ENCODE peak calls at places on chromosomes 1 and 21, in six cellular contexts. E is transverse colon, V is sigmoid colon, C is H1, K is HCT116, L is breast epithelium. P is an unnamed sample.
A peak's percentile ranks its signal among the peaks of the same experiment; 100 is the strongest.

GRCh38 chr1:85199667-85200366 is 999 bp downstream of the SYDE2 start:
- DNase-seq in E (no peak), V (no peak), C (no peak), K (no peak), L (no peak), P (no peak)

GRCh38 chr21:41786521-41786987 is 19.7 kb upstream of the RIPK4 start:
- DNase-seq in E (no peak), V (no peak), C (no peak), K (no peak), L (peak; percentile 84), P (no peak)

GRCh38 chr21:39363607-39364555 is 15.0 kb upstream of the HMGN1 start:
- DNase-seq in E (no peak), V (no peak), C (no peak), K (no peak), L (no peak), P (no peak)

GRCh38 chr1:109502368-109502851 is 7.1 kb downstream of the AMIGO1 start:
- DNase-seq in E (no peak), V (no peak), C (no peak), K (no peak), L (no peak), P (no peak)

GRCh38 chr1:109499661-109500536 is 6.0 kb downstream of the CYB561D1 start:
- DNase-seq in E (peak; percentile 83), V (no peak), C (peak; percentile 90), K (no peak), L (no peak), P (no peak)

GRCh38 chr1:155013632-155014031 is 11.0 kb downstream of the ZBTB7B start:
- DNase-seq in E (peak; percentile 26), V (no peak), C (no peak), K (no peak), L (no peak), P (no peak)

GRCh38 chr21:37642493-37642892 is 273.8 kb downstream of the KCNJ6 start:
- DNase-seq in E (no peak), V (no peak), C (no peak), K (peak; percentile 24), L (no peak), P (no peak)

GRCh38 chr1:36321119-36321951 is 2.1 kb downstream of the EVA1B start:
- DNase-seq in E (peak; percentile 68), V (peak; percentile 93), C (peak; percentile 91), K (peak; percentile 77), L (no peak), P (no peak)

GRCh38 chr1:77319036-77319705 is 37.4 kb downstream of the AK5 start:
- DNase-seq in E (no peak), V (no peak), C (no peak), K (no peak), L (no peak), P (no peak)

GRCh38 chr1:246001142-246001812 is 505.8 kb downstream of the SMYD3 start:
- DNase-seq in E (no peak), V (no peak), C (no peak), K (no peak), L (no peak), P (no peak)

GRCh38 chr1:169240449-169241242 is 127.0 kb downstream of the NME7 start:
- DNase-seq in E (no peak), V (no peak), C (no peak), K (no peak), L (no peak), P (peak; percentile 20)

GRCh38 chr1:82319526-82319925 is 518.8 kb downstream of the ADGRL2 start:
- DNase-seq in E (no peak), V (no peak), C (no peak), K (no peak), L (no peak), P (no peak)

GRCh38 chr1:51285055-51285454 is 45.3 kb downstream of the TTC39A start:
- DNase-seq in E (no peak), V (no peak), C (no peak), K (no peak), L (no peak), P (no peak)

GRCh38 chr1:213070399-213070798 is 19.4 kb downstream of the RPS6KC1 start:
- DNase-seq in E (no peak), V (no peak), C (no peak), K (no peak), L (no peak), P (no peak)

GRCh38 chr1:33872681-33873080 is 8.8 kb downstream of the HMGB4 start:
- DNase-seq in E (no peak), V (no peak), C (no peak), K (no peak), L (no peak), P (no peak)

GRCh38 chr1:210340311-210340710 is 11.6 kb downstream of the HHAT start:
- DNase-seq in E (no peak), V (no peak), C (no peak), K (no peak), L (no peak), P (no peak)

GRCh38 chr1:11967028-11967547 is 13.2 kb upstream of the MFN2 start:
- DNase-seq in E (peak; percentile 59), V (no peak), C (peak; percentile 64), K (peak; percentile 54), L (no peak), P (peak; percentile 63)

GRCh38 chr1:231962636-231963035 is 336.0 kb downstream of the DISC1 start:
- DNase-seq in E (no peak), V (no peak), C (no peak), K (no peak), L (no peak), P (no peak)

GRCh38 chr1:17826165-17826488 is 71.0 kb downstream of the ACTL8 start:
- DNase-seq in E (peak; percentile 61), V (no peak), C (peak; percentile 90), K (peak; percentile 8), L (no peak), P (no peak)

GRCh38 chr1:28915036-28915895 is 897 bp downstream of the EPB41 start:
- DNase-seq in E (peak; percentile 45), V (no peak), C (peak; percentile 67), K (no peak), L (no peak), P (no peak)

GRCh38 chr1:229268505-229268904 is 2.4 kb upstream of the RAB4A start:
- DNase-seq in E (no peak), V (no peak), C (no peak), K (no peak), L (peak; percentile 57), P (no peak)

GRCh38 chr1:153001382-153001781 is at the start of gene SPRR3:
- DNase-seq in E (no peak), V (no peak), C (no peak), K (no peak), L (no peak), P (no peak)

GRCh38 chr1:16009030-16009460 is 5.0 kb downstream of the SRARP start:
- DNase-seq in E (peak; percentile 82), V (peak; percentile 92), C (peak; percentile 98), K (peak; percentile 64), L (peak; percentile 66), P (peak; percentile 66)

GRCh38 chr1:2194319-2194897 is at the start of gene FAAP20:
- DNase-seq in E (peak; percentile 77), V (peak; percentile 72), C (no peak), K (peak; percentile 26), L (no peak), P (no peak)

GRCh38 chr1:214551436-214552173 is at the start of gene PTPN14:
- DNase-seq in E (peak; percentile 82), V (peak; percentile 95), C (peak; percentile 87), K (peak; percentile 85), L (peak; percentile 93), P (no peak)

GRCh38 chr1:202802998-202803932 is 5.0 kb downstream of the KDM5B start:
- DNase-seq in E (no peak), V (no peak), C (no peak), K (peak; percentile 46), L (no peak), P (no peak)

GRCh38 chr1:198443374-198444233 is 96.9 kb downstream of the ATP6V1G3 start:
- DNase-seq in E (no peak), V (no peak), C (no peak), K (peak; percentile 98), L (no peak), P (peak; percentile 91)

GRCh38 chr21:34962136-34962535 is 87.0 kb downstream of the RUNX1 start:
- DNase-seq in E (no peak), V (no peak), C (no peak), K (no peak), L (no peak), P (no peak)

GRCh38 chr1:98253145-98253544 is 332.3 kb upstream of the DPYD start:
- DNase-seq in E (no peak), V (no peak), C (no peak), K (no peak), L (no peak), P (no peak)

GRCh38 chr21:44286086-44286715 is 525 bp downstream of the AIRE start:
- DNase-seq in E (no peak), V (no peak), C (no peak), K (no peak), L (no peak), P (no peak)

GRCh38 chr21:44286716-44287632 is 1.3 kb downstream of the AIRE start:
- DNase-seq in E (no peak), V (no peak), C (no peak), K (no peak), L (no peak), P (no peak)

GRCh38 chr21:44285547-44285992 is at the start of gene AIRE:
- DNase-seq in E (no peak), V (no peak), C (no peak), K (no peak), L (no peak), P (no peak)

GRCh38 chr21:44283953-44284352 is 1.7 kb upstream of the AIRE start:
- DNase-seq in E (no peak), V (no peak), C (no peak), K (no peak), L (no peak), P (no peak)

GRCh38 chr21:44285102-44285501 is 574 bp upstream of the AIRE start:
- DNase-seq in E (no peak), V (no peak), C (no peak), K (no peak), L (no peak), P (no peak)
- TF ChIP-seq POLR2AphosphoS5 in E (no peak), V (no peak), C (no peak), K (no peak), L (no peak), P (no peak)

GRCh38 chr1:228072658-228073043 is 9.9 kb upstream of the ARF1 start:
- DNase-seq in E (no peak), V (no peak), C (no peak), K (no peak), L (no peak), P (no peak)
- H3K27me3 ChIP-seq in E (peaks cover 11% of the 10 kb centered on the region), V (peaks cover 8% of the 10 kb centered on the region), C (peaks cover 81% of the 10 kb centered on the region), K (no peaks in the 10 kb centered on the region), L (no peaks in the 10 kb centered on the region), P (no peaks in the 10 kb centered on the region)

GRCh38 chr1:156387899-156388813 is 19.1 kb downstream of the RHBG start:
- DNase-seq in E (no peak), V (no peak), C (peak; percentile 74), K (no peak), L (no peak), P (no peak)
- TF ChIP-seq POLR2AphosphoS5 in E (no peak), V (no peak), C (no peak), K (no peak), L (no peak), P (no peak)

GRCh38 chr1:151976868-151977267 is 16.8 kb downstream of the S100A10 start:
- DNase-seq in E (peak; percentile 49), V (no peak), C (no peak), K (no peak), L (no peak), P (no peak)
- H3K27me3 ChIP-seq in E (no peaks in the 10 kb centered on the region), V (no peaks in the 10 kb centered on the region), C (no peaks in the 10 kb centered on the region), K (no peaks in the 10 kb centered on the region), L (no peaks in the 10 kb centered on the region), P (no peaks in the 10 kb centered on the region)